ENCODE peak calls at places on chromosomes 7 and 10, in six cellular contexts. Q, X, B, E, O and Y are unnamed samples.

GRCh38 chr7:5599543-5600200 is 176.0 kb upstream of the TNRC18 start:
- DNase-seq in Q (no peak), X (no peak), B (peak), E (no peak), O (no peak), Y (no peak)

GRCh38 chr10:60731134-60731883 is 47.0 kb upstream of the CDK1 start:
- DNase-seq in Q (no peak), X (peak), B (no peak), E (no peak), O (no peak), Y (no peak)

GRCh38 chr7:18861514-18861913 is 255.9 kb downstream of the TWIST1 start:
- DNase-seq in Q (no peak), X (peak), B (no peak), E (peak), O (no peak), Y (no peak)

GRCh38 chr10:104406715-104407517 is 53.3 kb downstream of the CFAP58 start:
- DNase-seq in Q (no peak), X (peak), B (no peak), E (peak), O (no peak), Y (peak)

GRCh38 chr7:4797858-4798705 is 22.7 kb downstream of the AP5Z1 start:
- DNase-seq in Q (peak), X (peak), B (peak), E (peak), O (peak), Y (peak)

GRCh38 chr10:88309365-88309764 is 273.8 kb downstream of the RNLS start:
- DNase-seq in Q (no peak), X (no peak), B (no peak), E (no peak), O (no peak), Y (no peak)

GRCh38 chr7:48168159-48168558 is 3.1 kb upstream of the ABCA13 start:
- DNase-seq in Q (no peak), X (no peak), B (no peak), E (peak), O (no peak), Y (peak)

GRCh38 chr10:89793649-89794254 is 92.4 kb downstream of the KIF20B start:
- DNase-seq in Q (peak), X (peak), B (peak), E (peak), O (no peak), Y (peak)

GRCh38 chr10:63430999-63431356 is 34.8 kb downstream of the JMJD1C start:
- DNase-seq in Q (no peak), X (no peak), B (no peak), E (no peak), O (no peak), Y (no peak)

GRCh38 chr10:24463683-24464426 is 254.9 kb downstream of the KIAA1217 start:
- DNase-seq in Q (no peak), X (peak), B (no peak), E (peak), O (no peak), Y (peak)

GRCh38 chr10:24465899-24466615 is 257.1 kb downstream of the KIAA1217 start:
- DNase-seq in Q (no peak), X (peak), B (no peak), E (peak), O (no peak), Y (no peak)

GRCh38 chr10:24467094-24467493 is 256.6 kb downstream of the ARHGAP21 start:
- DNase-seq in Q (no peak), X (no peak), B (no peak), E (no peak), O (no peak), Y (no peak)

GRCh38 chr10:24466616-24466949 is 257.1 kb downstream of the ARHGAP21 start:
- DNase-seq in Q (no peak), X (no peak), B (no peak), E (no peak), O (no peak), Y (no peak)

DNA sequence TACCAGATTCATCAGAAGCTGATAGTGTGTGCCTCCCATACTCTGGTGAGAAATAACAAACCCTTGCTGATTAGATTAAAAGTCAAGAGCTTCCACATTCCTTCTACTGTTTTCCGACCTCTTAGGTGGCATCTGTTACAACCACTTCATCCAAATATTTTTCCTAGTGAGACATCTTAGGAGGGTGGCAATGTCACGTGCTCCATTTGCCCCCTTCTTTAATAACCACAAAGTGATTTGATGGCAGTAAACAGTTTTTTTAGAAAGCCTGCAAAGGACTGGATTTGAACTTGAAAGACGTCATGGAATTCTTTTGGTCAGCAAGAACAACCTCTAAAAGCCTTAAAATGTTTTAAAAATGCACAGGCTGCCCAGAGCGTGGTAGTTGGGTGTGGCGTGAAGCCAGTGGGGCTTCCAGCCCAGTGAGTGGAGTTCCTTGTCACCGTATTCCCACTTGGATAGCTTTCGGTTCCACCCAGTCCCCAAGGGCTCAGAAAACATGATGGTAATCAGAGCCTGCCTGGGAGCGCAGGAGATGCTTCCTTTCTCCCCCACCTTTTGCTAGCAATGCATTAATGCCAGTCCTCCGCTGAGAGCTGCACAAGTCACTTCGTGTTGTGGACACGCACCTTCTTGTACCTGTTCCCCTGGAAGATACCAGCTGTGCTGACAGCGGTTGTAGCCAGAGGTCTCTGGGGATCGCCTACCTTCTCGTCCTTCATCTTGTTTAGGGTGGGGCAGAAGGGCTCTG is 256.4 kb downstream of the KIAA1217 start:
- DNase-seq in Q (no peak), X (peak), B (no peak), E (peak), O (no peak), Y (no peak)
- H3K4me2 ChIP-seq in Q (no peak), X (peak), B (no peak), E (peak), O (no peak), Y (no peak)

GRCh38 chr10:131093795-131094366 is 217.6 kb downstream of the TCERG1L start:
- DNase-seq in Q (no peak), X (no peak), B (no peak), E (no peak), O (no peak), Y (peak)
- H3K4ac ChIP-seq in Q (peak), X (no peak), B (no peak), E (no peak), O (peak), Y (peak)

GRCh38 chr7:22402250-22402649 is 45.3 kb upstream of the RAPGEF5 start:
- DNase-seq in Q (no peak), X (no peak), B (no peak), E (no peak), O (no peak), Y (no peak)
- H3K4me2 ChIP-seq in Q (no peak), X (no peak), B (no peak), E (no peak), O (no peak), Y (no peak)

GRCh38 chr10:101818119-101818957 is at the start of gene OGA:
- DNase-seq in Q (peak), X (peak), B (peak), E (peak), O (peak), Y (peak)
- H3K4ac ChIP-seq in Q (no peak), X (peak), B (no peak), E (peak), O (peak), Y (peak)

GRCh38 chr7:100719523-100720319 is 547 bp upstream of the EPO start:
- DNase-seq in Q (no peak), X (peak), B (no peak), E (peak), O (no peak), Y (no peak)
- H3K4me2 ChIP-seq in Q (peak), X (no peak), B (peak), E (no peak), O (peak), Y (peak)

GRCh38 chr10:112952282-112952991 is 2.4 kb downstream of the TCF7L2 start:
- DNase-seq in Q (no peak), X (peak), B (no peak), E (peak), O (no peak), Y (no peak)

GRCh38 chr10:112954974-112955735 is 5.1 kb downstream of the TCF7L2 start:
- DNase-seq in Q (no peak), X (no peak), B (no peak), E (no peak), O (no peak), Y (peak)

GRCh38 chr10:112953760-112954159 is 3.7 kb downstream of the TCF7L2 start:
- DNase-seq in Q (no peak), X (peak), B (no peak), E (peak), O (no peak), Y (no peak)

GRCh38 chr10:112951349-112952281 is 1.6 kb downstream of the TCF7L2 start:
- DNase-seq in Q (peak), X (peak), B (peak), E (peak), O (peak), Y (peak)

GRCh38 chr10:112953075-112953501 is 3.0 kb downstream of the TCF7L2 start:
- DNase-seq in Q (no peak), X (peak), B (no peak), E (peak), O (no peak), Y (peak)
- H3K4ac ChIP-seq in Q (no peak), X (peak), B (no peak), E (peak), O (peak), Y (no peak)

GRCh38 chr7:137755846-137756685 is 90.7 kb downstream of the DGKI start:
- DNase-seq in Q (no peak), X (no peak), B (no peak), E (peak), O (no peak), Y (peak)
- H3K4me2 ChIP-seq in Q (no peak), X (no peak), B (no peak), E (no peak), O (no peak), Y (no peak)

DNA sequence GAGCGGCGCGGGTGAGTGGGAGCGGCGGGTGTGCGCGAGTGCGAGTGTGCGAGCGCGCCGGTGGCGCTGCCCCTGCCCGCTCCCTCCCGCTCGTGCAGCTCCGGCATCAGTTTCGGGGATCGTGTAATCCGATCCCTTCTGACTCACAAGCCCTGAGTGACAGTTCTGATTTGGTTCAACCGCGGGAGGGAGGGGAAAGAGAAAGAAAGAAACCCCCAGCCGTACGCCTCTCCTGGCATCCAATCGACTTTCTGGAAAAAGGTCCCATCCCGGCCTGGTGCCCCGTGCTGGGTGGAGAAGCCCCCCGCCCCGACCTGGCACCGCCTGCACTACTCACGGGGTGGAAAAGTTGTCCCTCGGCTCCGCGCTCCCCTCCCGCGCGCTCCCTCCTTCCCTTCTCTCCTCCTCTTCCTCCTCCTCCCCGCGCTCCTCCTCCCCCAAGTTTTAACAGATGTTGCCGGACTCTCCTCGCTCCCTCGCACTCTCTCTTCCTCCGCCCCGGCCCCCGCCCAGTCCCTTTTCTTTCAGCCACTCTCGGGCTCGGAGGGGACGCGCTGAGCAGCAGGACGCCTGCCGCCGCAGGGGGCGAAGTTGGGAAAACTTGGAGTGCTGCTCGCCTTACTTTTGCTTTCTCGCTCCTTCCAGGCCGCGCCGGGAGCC is at the start of gene GLI3:
- DNase-seq in Q (peak), X (peak), B (peak), E (peak), O (peak), Y (peak)
- H3K4ac ChIP-seq in Q (peak), X (peak), B (no peak), E (peak), O (no peak), Y (no peak)

GRCh38 chr7:42843209-42843800 is 68.6 kb downstream of the C7orf25 start:
- DNase-seq in Q (peak), X (peak), B (peak), E (peak), O (no peak), Y (peak)
- H3K4me2 ChIP-seq in Q (no peak), X (peak), B (no peak), E (peak), O (no peak), Y (no peak)